ENCODE peak calls at places on chromosomes 5 and 9, in six cellular contexts. K is HCT116, M is H1, N is GM12878, T is K562, R is HepG2. H is an unnamed sample. For H3K27me3, the result is how much of the 10 kb centered on the place peaks cover.

GRCh38 chr5:129591508-129592160 is 131.5 kb downstream of the ADAMTS19 start:
- DNase-seq in K (no peak), M (no peak), N (no peak), T (no peak), R (no peak), H (no peak)

GRCh38 chr9:8627944-8628679 is 828.5 kb upstream of the DMAC1 start:
- DNase-seq in K (no peak), M (no peak), N (no peak), T (no peak), R (no peak), H (no peak)

GRCh38 chr9:102506391-102506790 is 488.7 kb upstream of the CYLC2 start:
- DNase-seq in K (no peak), M (no peak), N (no peak), T (no peak), R (no peak), H (no peak)

GRCh38 chr5:119153629-119154028 is 82.7 kb downstream of the DMXL1 start:
- DNase-seq in K (no peak), M (no peak), N (no peak), T (no peak), R (no peak), H (no peak)

GRCh38 chr5:1376921-1377320 is 32.0 kb upstream of the CLPTM1L start:
- DNase-seq in K (no peak), M (no peak), N (no peak), T (no peak), R (no peak), H (no peak)

GRCh38 chr9:91946196-91946595 is 3.8 kb downstream of the ROR2 start:
- DNase-seq in K (no peak), M (no peak), N (no peak), T (peak), R (no peak), H (no peak)

GRCh38 chr9:131670247-131670681 is 69.6 kb downstream of the RAPGEF1 start:
- DNase-seq in K (no peak), M (no peak), N (no peak), T (no peak), R (no peak), H (no peak)

GRCh38 chr9:74497750-74498615 is 848 bp downstream of the RORB start:
- DNase-seq in K (no peak), M (peak), N (no peak), T (no peak), R (no peak), H (no peak)

GRCh38 chr5:58156354-58156753 is 303.5 kb downstream of the PLK2 start:
- DNase-seq in K (no peak), M (no peak), N (no peak), T (no peak), R (no peak), H (no peak)

GRCh38 chr5:38994329-38994927 is 79.8 kb downstream of the RICTOR start:
- DNase-seq in K (peak), M (no peak), N (no peak), T (peak), R (peak), H (peak)

GRCh38 chr5:65262590-65263189 is 219.0 kb downstream of the ADAMTS6 start:
- DNase-seq in K (no peak), M (no peak), N (no peak), T (peak), R (no peak), H (no peak)

GRCh38 chr5:130571076-130571475 is 594.0 kb downstream of the HINT1 start:
- DNase-seq in K (no peak), M (no peak), N (no peak), T (no peak), R (no peak), H (no peak)

GRCh38 chr5:130109152-130109551 is 204.9 kb downstream of the CHSY3 start:
- DNase-seq in K (peak), M (no peak), N (no peak), T (peak), R (peak), H (peak)

GRCh38 chr5:9233712-9234111 is 312.2 kb downstream of the SEMA5A start:
- DNase-seq in K (no peak), M (no peak), N (no peak), T (no peak), R (no peak), H (peak)

GRCh38 chr9:98775831-98776441 is 20.4 kb downstream of the ANKS6 start:
- DNase-seq in K (peak), M (peak), N (no peak), T (peak), R (peak), H (peak)

GRCh38 chr5:851553-851952 is 767 bp upstream of the ZDHHC11 start:
- DNase-seq in K (no peak), M (no peak), N (no peak), T (no peak), R (no peak), H (no peak)

GRCh38 chr5:145510324-145510723 is 324.8 kb downstream of the PRELID2 start:
- DNase-seq in K (no peak), M (no peak), N (no peak), T (no peak), R (no peak), H (no peak)

GRCh38 chr9:90517103-90517502 is 125.5 kb downstream of the DIRAS2 start:
- DNase-seq in K (no peak), M (no peak), N (no peak), T (no peak), R (no peak), H (no peak)

GRCh38 chr9:16461231-16461840 is 409.1 kb downstream of the BNC2 start:
- DNase-seq in K (no peak), M (no peak), N (peak), T (no peak), R (no peak), H (peak)

GRCh38 chr9:34612788-34613390 is 992 bp upstream of the RPP25L start:
- DNase-seq in K (peak), M (peak), N (no peak), T (peak), R (peak), H (no peak)

GRCh38 chr5:93164690-93165089 is 416.3 kb downstream of the NR2F1-AS1 start:
- DNase-seq in K (peak), M (no peak), N (no peak), T (no peak), R (no peak), H (no peak)

GRCh38 chr9:30235564-30235963 is 2148.9 kb upstream of the ACO1 start:
- DNase-seq in K (no peak), M (no peak), N (no peak), T (no peak), R (no peak), H (no peak)

GRCh38 chr9:89474939-89475338 is 23.0 kb downstream of the SEMA4D start:
- DNase-seq in K (no peak), M (no peak), N (no peak), T (no peak), R (no peak), H (no peak)

GRCh38 chr5:170330568-170331054 is 33.0 kb upstream of the LCP2 start:
- DNase-seq in K (no peak), M (no peak), N (no peak), T (no peak), R (no peak), H (no peak)

GRCh38 chr5:8184455-8185063 is 315.6 kb downstream of the MTRR start:
- DNase-seq in K (no peak), M (peak), N (no peak), T (peak), R (peak), H (peak)

GRCh38 chr5:92177926-92178487 is 794.9 kb upstream of the ARRDC3 start:
- DNase-seq in K (no peak), M (no peak), N (no peak), T (no peak), R (no peak), H (no peak)

GRCh38 chr9:111730937-111731567 is 63.7 kb downstream of the SHOC1 start:
- DNase-seq in K (no peak), M (no peak), N (no peak), T (no peak), R (peak), H (no peak)

GRCh38 chr5:74471875-74472274 is 168.7 kb downstream of the ENC1 start:
- DNase-seq in K (no peak), M (no peak), N (no peak), T (no peak), R (no peak), H (no peak)

GRCh38 chr5:147072591-147072990 is 162.2 kb upstream of the STK32A start:
- DNase-seq in K (no peak), M (no peak), N (no peak), T (no peak), R (no peak), H (no peak)

GRCh38 chr5:115398726-115399125 is 102.3 kb upstream of the CCDC112 start:
- DNase-seq in K (no peak), M (no peak), N (no peak), T (no peak), R (no peak), H (no peak)

GRCh38 chr5:35061216-35061615 is 13.5 kb upstream of the AGXT2 start:
- DNase-seq in K (no peak), M (no peak), N (no peak), T (no peak), R (no peak), H (no peak)
- TF ChIP-seq ZNF274 in K (no peak), M (no peak), N (no peak), T (no peak), R (no peak), H (no peak)

GRCh38 chr5:33937017-33937699 is 972 bp downstream of the RXFP3 start:
- DNase-seq in K (no peak), M (no peak), N (no peak), T (no peak), R (no peak), H (no peak)
- H3K4me3 ChIP-seq in K (no peak), M (peak), N (no peak), T (no peak), R (no peak), H (no peak)

GRCh38 chr9:107973451-107973850 is 483.9 kb upstream of the KLF4 start:
- DNase-seq in K (no peak), M (no peak), N (no peak), T (no peak), R (no peak), H (no peak)
- H3K27me3 ChIP-seq in K (under half), M (under half), N (under half), T (under half), R (under half), H (under half)

GRCh38 chr5:137611926-137612435 is 112.9 kb upstream of the SPOCK1 start:
- DNase-seq in K (no peak), M (no peak), N (no peak), T (no peak), R (no peak), H (no peak)
- TF ChIP-seq ZNF274 in K (no peak), M (no peak), N (no peak), T (no peak), R (no peak), H (no peak)